ENCODE peak calls at places on chromosomes 6 and 20, in ten cellular contexts. J, C, B, W, O, L, R, Q, P and F are unnamed samples.

GRCh38 chr6:160348552-160349441 is 619 bp downstream of the SLC22A3 start:
- DNase-seq in J (peak), C (no peak), B (no peak), W (peak), O (peak), L (no peak), R (peak), Q (no peak), P (no peak), F (no peak)

GRCh38 chr20:43840382-43841070 is 74.1 kb upstream of the TOX2 start:
- DNase-seq in J (no peak), C (no peak), B (no peak), W (no peak), O (no peak), L (no peak), R (peak), Q (no peak), P (no peak), F (no peak)

GRCh38 chr20:60254901-60255411 is 296.7 kb downstream of the CDH26 start:
- DNase-seq in J (no peak), C (peak), B (no peak), W (peak), O (peak), L (peak), R (peak), Q (no peak), P (no peak), F (no peak)

GRCh38 chr6:320351-321157 is 28.3 kb downstream of the DUSP22 start:
- DNase-seq in J (no peak), C (no peak), B (no peak), W (no peak), O (no peak), L (no peak), R (no peak), Q (no peak), P (no peak), F (no peak)

GRCh38 chr6:158321960-158322359 is 9.7 kb downstream of the TULP4 start:
- DNase-seq in J (no peak), C (no peak), B (no peak), W (peak), O (peak), L (peak), R (no peak), Q (no peak), P (no peak), F (no peak)

GRCh38 chr6:122653094-122653493 is 42.9 kb downstream of the PKIB start:
- DNase-seq in J (no peak), C (peak), B (no peak), W (peak), O (peak), L (no peak), R (no peak), Q (no peak), P (no peak), F (no peak)

GRCh38 chr6:169234634-169235033 is 19.0 kb downstream of the THBS2 start:
- DNase-seq in J (no peak), C (no peak), B (no peak), W (no peak), O (no peak), L (no peak), R (no peak), Q (no peak), P (no peak), F (no peak)

GRCh38 chr20:24827603-24828295 is 121.3 kb upstream of the CST7 start:
- DNase-seq in J (no peak), C (no peak), B (no peak), W (no peak), O (no peak), L (no peak), R (no peak), Q (no peak), P (no peak), F (no peak)

GRCh38 chr6:148971027-148971927 is 224.4 kb downstream of the UST start:
- DNase-seq in J (no peak), C (no peak), B (no peak), W (peak), O (no peak), L (peak), R (no peak), Q (no peak), P (no peak), F (no peak)

GRCh38 chr6:168123165-168123911 is 44.3 kb upstream of the FRMD1 start:
- DNase-seq in J (peak), C (no peak), B (no peak), W (no peak), O (no peak), L (no peak), R (no peak), Q (no peak), P (no peak), F (no peak)

GRCh38 chr6:163876391-163876790 is 461.9 kb downstream of the QKI start:
- DNase-seq in J (no peak), C (no peak), B (no peak), W (no peak), O (no peak), L (no peak), R (no peak), Q (no peak), P (no peak), F (no peak)

GRCh38 chr6:33702345-33702977 is 9.0 kb downstream of the UQCC2 start:
- DNase-seq in J (no peak), C (no peak), B (no peak), W (peak), O (peak), L (peak), R (peak), Q (no peak), P (no peak), F (no peak)